ENCODE peak calls at places on chromosomes 4 and X, in seven cellular contexts. W is ascending aorta, C is prostate gland, U is RWPE1, Y is lower leg skin, O is H9, Z is heart left ventricle. G is an unnamed sample.

GRCh38 chr4:70678383-70678999 is 9.8 kb upstream of the UTP3 start:
- DNase-seq in U (no peak), Y (no peak), W (no peak), Z (no peak), O (no peak), C (no peak), G (no peak)

GRCh38 chr4:81732980-81733379 is 261.3 kb upstream of the RASGEF1B start:
- DNase-seq in Z (no peak), Y (no peak), C (no peak), O (no peak), U (no peak), W (no peak), G (no peak)

GRCh38 chr4:150581611-150582010 is 340 bp upstream of the MAB21L2 start:
- DNase-seq in O (peak), C (no peak), Z (no peak), U (no peak), W (no peak), Y (no peak), G (peak)

GRCh38 chr4:19134685-19135084 is 1113.1 kb upstream of the LCORL start:
- DNase-seq in W (no peak), U (no peak), Z (no peak), C (no peak), Y (no peak), O (no peak), G (no peak)

GRCh38 chrX:96480081-96480480 is 204.6 kb upstream of the DIAPH2 start:
- DNase-seq in U (no peak), C (no peak), W (no peak), O (no peak), Z (no peak), Y (no peak), G (no peak)

GRCh38 chr4:102684605-102685052 is 76.1 kb downstream of the MANBA start:
- DNase-seq in O (no peak), W (no peak), C (no peak), U (peak), Z (no peak), Y (no peak), G (no peak)

GRCh38 chr4:75030649-75031235 is 97.8 kb downstream of the PARM1 start:
- DNase-seq in U (no peak), Y (no peak), W (no peak), C (no peak), O (no peak), Z (no peak), G (no peak)

GRCh38 chrX:115462406-115462805 is 98.6 kb upstream of the PLS3 start:
- DNase-seq in Z (no peak), Y (no peak), C (no peak), U (no peak), W (no peak), O (no peak), G (no peak)

GRCh38 chr4:3406431-3406830 is 35.3 kb upstream of the HGFAC start:
- DNase-seq in O (peak), Y (peak), Z (no peak), C (no peak), W (no peak), U (no peak), G (no peak)

GRCh38 chr4:158155656-158156356 is 17.0 kb downstream of the GASK1B start:
- DNase-seq in U (no peak), O (no peak), Y (no peak), W (no peak), C (no peak), Z (no peak), G (no peak)

GRCh38 chr4:153174821-153175567 is 29.2 kb upstream of the TRIM2 start:
- DNase-seq in Z (no peak), W (no peak), Y (no peak), O (no peak), U (no peak), C (no peak), G (no peak)

GRCh38 chrX:6449946-6450345 is 85.0 kb downstream of the VCX3A start:
- DNase-seq in W (no peak), Z (no peak), O (no peak), Y (no peak), U (no peak), C (no peak), G (no peak)

GRCh38 chr4:186067757-186068385 is 1.1 kb upstream of the TLR3 start:
- DNase-seq in Y (peak), W (peak), U (no peak), C (peak), O (peak), Z (peak), G (peak)

GRCh38 chr4:159018062-159018629 is 84.7 kb upstream of the RAPGEF2 start:
- DNase-seq in O (no peak), U (no peak), W (no peak), Y (no peak), Z (no peak), C (no peak), G (no peak)

GRCh38 chr4:165027762-165028402 is 3.9 kb upstream of the TRIM60 start:
- DNase-seq in U (no peak), C (no peak), Z (no peak), W (no peak), Y (no peak), O (no peak), G (no peak)

GRCh38 chr4:113639311-113639710 is 122.2 kb downstream of the CAMK2D start:
- DNase-seq in W (no peak), O (no peak), C (no peak), U (no peak), Y (no peak), Z (no peak), G (no peak)

GRCh38 chr4:115108850-115109249 is 4.6 kb downstream of the NDST4 start:
- DNase-seq in Y (no peak), U (no peak), W (no peak), Z (no peak), C (no peak), O (no peak), G (no peak)

GRCh38 chr4:2364654-2365053 is 53.8 kb downstream of the ZFYVE28 start:
- DNase-seq in Z (peak), U (peak), O (no peak), Y (no peak), C (no peak), W (no peak), G (no peak)

GRCh38 chr4:57719451-57719850 is 609.3 kb upstream of the IGFBP7 start:
- DNase-seq in C (no peak), Z (no peak), O (no peak), Y (no peak), W (no peak), U (no peak), G (no peak)

GRCh38 chrX:130444641-130445336 is 43.0 kb downstream of the RBMX2 start:
- DNase-seq in Z (no peak), O (no peak), Y (no peak), C (no peak), U (no peak), W (no peak), G (no peak)

GRCh38 chr4:144174401-144175067 is 34.0 kb upstream of the GYPA start:
- DNase-seq in U (peak), Y (no peak), O (no peak), Z (no peak), W (no peak), C (peak), G (peak)

GRCh38 chrX:150049647-150050046 is 111.4 kb upstream of the EOLA2 start:
- DNase-seq in C (no peak), Y (no peak), Z (no peak), U (no peak), W (no peak), O (no peak), G (no peak)

DNA sequence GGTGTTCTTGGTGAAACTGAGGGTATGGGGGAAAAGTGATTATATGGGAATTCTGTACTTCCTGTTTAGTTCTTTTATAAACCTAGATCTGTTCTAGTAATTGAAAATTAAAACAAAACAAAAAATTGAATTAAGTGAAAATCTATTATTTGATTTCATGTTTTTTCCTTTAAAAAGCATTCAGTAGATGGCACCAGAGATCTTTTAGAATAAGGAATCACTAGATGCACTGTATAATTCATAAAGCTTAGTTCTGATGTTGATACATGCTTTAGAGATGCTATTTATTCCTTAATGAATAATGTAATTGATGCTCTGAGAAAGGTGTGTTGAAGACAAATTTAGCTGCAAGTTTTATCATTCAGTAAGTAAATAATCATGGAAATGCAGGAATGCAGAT is 87.3 kb downstream of the LCORL start:
- DNase-seq in Y (no peak), C (no peak), O (no peak), U (no peak), W (no peak), Z (no peak), G (no peak)
- TF ChIP-seq CTCF in Y (no peak), C (no peak), O (no peak), U (no peak), W (no peak), Z (no peak), G (no peak)

GRCh38 chr4:163048447-163048846 is 118.2 kb downstream of the NAF1 start:
- DNase-seq in W (no peak), C (no peak), Z (no peak), U (peak), O (peak), Y (no peak), G (peak)
- TF ChIP-seq CTCF in W (peak), C (no peak), Z (peak), U (no peak), O (peak), Y (no peak), G (peak)

GRCh38 chr4:7238300-7238960 is 46.1 kb downstream of the SORCS2 start:
- DNase-seq in U (no peak), O (no peak), Z (no peak), C (no peak), W (no peak), Y (no peak), G (no peak)
- TF ChIP-seq CTCF in U (no peak), O (peak), Z (no peak), C (no peak), W (no peak), Y (no peak), G (no peak)

DNA sequence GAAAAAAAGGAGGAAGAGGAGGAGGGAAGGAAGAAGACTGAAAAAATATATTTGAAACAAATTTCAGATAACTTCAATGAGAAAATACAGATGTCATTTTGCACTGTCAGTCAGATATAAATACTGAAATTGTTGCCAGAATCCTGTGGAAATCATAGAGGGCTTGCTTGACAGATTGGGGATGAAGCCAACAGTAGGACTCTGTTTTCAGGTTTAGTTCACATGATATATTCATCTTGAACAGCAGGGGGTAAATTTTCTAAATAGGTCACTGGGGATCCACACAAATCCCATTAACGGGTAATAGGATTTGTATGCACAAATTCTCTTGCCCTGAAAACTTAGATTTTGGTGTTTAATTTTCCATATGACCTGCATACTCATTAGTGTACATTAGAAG is 103.3 kb upstream of the PCDH18 start:
- DNase-seq in U (no peak), O (no peak), Y (no peak), Z (no peak), W (no peak), C (no peak), G (no peak)
- TF ChIP-seq CTCF in U (no peak), O (no peak), Y (no peak), Z (no peak), W (no peak), C (no peak), G (no peak)

GRCh38 chr4:118279328-118279727 is 73.5 kb downstream of the PRSS12 start:
- DNase-seq in O (no peak), W (no peak), U (no peak), Y (no peak), C (no peak), Z (no peak), G (no peak)

GRCh38 chr4:118278473-118279274 is 74.1 kb downstream of the PRSS12 start:
- DNase-seq in W (peak), Z (peak), C (peak), O (peak), Y (peak), U (peak), G (peak)

GRCh38 chr4:118279920-118280432 is 72.8 kb downstream of the PRSS12 start:
- DNase-seq in Z (no peak), O (no peak), C (no peak), Y (no peak), W (no peak), U (no peak), G (no peak)

GRCh38 chr4:118281611-118282442 is 71.0 kb downstream of the PRSS12 start:
- DNase-seq in W (no peak), Z (no peak), Y (no peak), U (peak), O (peak), C (no peak), G (no peak)

DNA sequence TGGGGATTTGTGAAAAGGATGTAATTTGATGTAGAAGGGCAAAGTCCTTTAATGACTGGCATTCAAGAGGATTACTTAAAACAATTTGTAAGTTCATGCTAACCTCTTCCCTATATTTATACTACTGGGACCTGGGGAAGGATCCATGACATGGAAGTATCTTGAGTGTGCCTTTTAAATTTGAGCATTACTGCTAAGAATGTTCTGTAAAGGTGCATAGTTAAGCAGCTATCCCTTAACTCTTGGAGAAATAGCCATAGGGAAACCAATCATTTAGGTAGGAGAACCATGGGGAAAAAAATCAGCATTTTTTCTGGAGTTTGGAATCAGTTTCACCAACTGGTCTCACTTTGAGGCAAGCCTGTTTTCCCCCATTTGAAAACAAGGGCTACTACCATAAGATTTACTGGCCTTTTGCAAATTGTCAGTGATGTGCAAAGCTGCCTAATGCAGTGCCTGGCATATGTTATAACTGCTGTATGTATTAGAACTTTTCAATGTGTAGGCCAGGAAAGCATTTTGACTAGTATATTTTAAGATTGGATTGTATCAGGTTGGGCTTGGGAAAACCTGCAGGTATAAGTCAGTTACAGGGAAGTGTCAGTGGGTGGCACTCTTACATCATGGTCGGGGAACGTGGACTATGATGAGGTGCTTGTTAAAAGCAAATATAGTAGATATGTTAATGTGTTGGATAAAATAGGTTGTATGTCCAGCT is 72.1 kb downstream of the PRSS12 start:
- DNase-seq in Y (no peak), O (peak), U (peak), Z (peak), W (no peak), C (peak), G (peak)
- TF ChIP-seq CTCF in Y (no peak), O (peak), U (peak), Z (peak), W (peak), C (no peak), G (peak)

GRCh38 chr4:118032691-118033090 is 1.6 kb upstream of the NDST3 start:
- DNase-seq in W (no peak), Y (no peak), U (peak), C (no peak), O (peak), Z (no peak), G (no peak)

GRCh38 chr4:118033148-118034060 is 882 bp upstream of the NDST3 start:
- DNase-seq in Y (peak), O (peak), U (peak), C (peak), W (no peak), Z (no peak), G (peak)

GRCh38 chr4:118034061-118034785 is at the start of gene NDST3:
- DNase-seq in U (peak), Z (no peak), C (peak), O (peak), W (no peak), Y (no peak), G (peak)

GRCh38 chr4:118036336-118036735 is 2.0 kb downstream of the NDST3 start:
- DNase-seq in Y (no peak), Z (no peak), O (no peak), C (no peak), W (no peak), U (no peak), G (no peak)

DNA sequence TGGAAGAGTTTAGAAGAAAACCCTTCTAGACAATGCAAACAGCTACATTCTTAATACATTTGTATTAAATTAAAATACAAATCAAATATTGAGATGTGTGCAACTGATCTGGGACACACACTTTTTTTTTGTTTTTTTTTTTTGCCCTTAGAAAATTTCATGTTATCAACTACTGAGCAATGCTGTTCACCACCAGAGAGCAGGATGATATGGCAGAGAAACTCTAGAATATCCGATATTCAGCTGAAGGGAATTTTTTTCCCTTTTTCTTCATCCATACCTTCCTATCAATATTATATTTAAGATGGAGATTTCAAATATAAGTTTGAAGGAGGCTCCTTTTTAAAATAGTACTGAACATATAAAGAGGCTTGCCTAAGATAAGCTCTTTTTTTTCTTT is 1.0 kb downstream of the NDST3 start:
- DNase-seq in Z (no peak), C (no peak), O (no peak), Y (no peak), W (no peak), U (no peak), G (no peak)
- TF ChIP-seq CTCF in Z (no peak), C (no peak), O (no peak), Y (no peak), W (no peak), U (no peak), G (no peak)

GRCh38 chrX:48934581-48935331 is 15.9 kb upstream of the PIM2 start:
- DNase-seq in U (no peak), Y (no peak), W (no peak), C (no peak), O (no peak), Z (no peak), G (no peak)

GRCh38 chrX:48938721-48939416 is 18.5 kb downstream of the OTUD5 start:
- DNase-seq in C (no peak), U (no peak), Z (no peak), W (no peak), Y (no peak), O (no peak), G (no peak)

GRCh38 chrX:48936429-48937064 is 17.7 kb upstream of the PIM2 start:
- DNase-seq in W (no peak), O (no peak), Z (no peak), U (no peak), C (no peak), Y (no peak), G (no peak)

GRCh38 chrX:48939417-48940228 is 17.8 kb downstream of the OTUD5 start:
- DNase-seq in Z (no peak), W (no peak), C (no peak), O (no peak), U (no peak), Y (no peak), G (no peak)

GRCh38 chrX:48937065-48937907 is 18.5 kb upstream of the PIM2 start:
- DNase-seq in Z (peak), U (no peak), Y (peak), C (peak), O (no peak), W (peak), G (no peak)
- TF ChIP-seq CTCF in Z (no peak), U (no peak), Y (no peak), C (no peak), O (peak), W (no peak), G (no peak)

GRCh38 chr4:960140-960735 is 13.1 kb downstream of the DGKQ start:
- DNase-seq in O (no peak), U (no peak), Z (no peak), W (no peak), Y (no peak), C (no peak), G (no peak)
- TF ChIP-seq CTCF in O (no peak), U (no peak), Z (no peak), W (no peak), Y (no peak), C (no peak), G (no peak)

GRCh38 chr4:109334596-109335105 is 32.2 kb upstream of the COL25A1 start:
- DNase-seq in U (no peak), Z (no peak), O (no peak), C (no peak), Y (no peak), W (no peak), G (no peak)

GRCh38 chr4:109334129-109334528 is 31.7 kb upstream of the COL25A1 start:
- DNase-seq in O (no peak), C (no peak), U (no peak), Y (no peak), Z (no peak), W (no peak), G (no peak)

GRCh38 chr4:109332926-109333464 is 30.5 kb upstream of the COL25A1 start:
- DNase-seq in Y (no peak), C (no peak), W (no peak), U (no peak), O (peak), Z (no peak), G (peak)
- TF ChIP-seq CTCF in Y (no peak), C (no peak), W (no peak), U (no peak), O (peak), Z (peak), G (peak)

G was measured in endothelial cell.